ENCODE peak calls at places on chromosome 10, in five cellular contexts. E, Z, K, L and M are unnamed samples.

GRCh38 chr10:101330236-101331225 is 23.4 kb upstream of the BTRC start:
- DNase-seq in Z (no peak), K (no peak), E (no peak), L (peak; percentile 66), M (no peak)

GRCh38 chr10:49605177-49605938 is 4.8 kb upstream of the SLC18A3 start:
- DNase-seq in Z (no peak), E (no peak), L (no peak), K (no peak), M (peak; percentile 78)

GRCh38 chr10:11002485-11002884 is 15.2 kb upstream of the CELF2 start:
- DNase-seq in Z (no peak), L (no peak), K (no peak), E (no peak), M (no peak)

GRCh38 chr10:20157314-20157713 is 341.1 kb downstream of the PLXDC2 start:
- DNase-seq in L (peak; percentile 25), Z (no peak), E (peak; percentile 15), K (no peak), M (no peak)

GRCh38 chr10:69710008-69710905 is 80.2 kb downstream of the FAM241B start:
- DNase-seq in E (no peak), K (no peak), Z (no peak), L (no peak), M (no peak)

GRCh38 chr10:79948976-79949722 is at the start of gene SFTPD:
- DNase-seq in L (peak; percentile 23), K (no peak), E (peak; percentile 78), Z (no peak), M (no peak)

GRCh38 chr10:30357075-30357801 is 8.2 kb upstream of the MTPAP start:
- DNase-seq in L (no peak), K (no peak), E (no peak), Z (no peak), M (no peak)

GRCh38 chr10:104581884-104582603 is 59.0 kb upstream of the SORCS3 start:
- DNase-seq in L (peak; percentile 30), K (no peak), E (no peak), Z (no peak), M (no peak)

GRCh38 chr10:105834261-105835059 is 1193.4 kb downstream of the SORCS3 start:
- DNase-seq in K (no peak), L (no peak), Z (no peak), E (no peak), M (no peak)

GRCh38 chr10:122703483-122704448 is 4.1 kb upstream of the C10orf120 start:
- DNase-seq in Z (peak; percentile 47), L (peak; percentile 74), E (peak; percentile 80), K (peak; percentile 46), M (peak; percentile 70)

GRCh38 chr10:11986593-11987216 is 55.9 kb downstream of the UPF2 start:
- DNase-seq in L (peak; percentile 90), E (peak; percentile 89), K (peak; percentile 69), Z (peak; percentile 79), M (peak; percentile 69)

GRCh38 chr10:52368725-52369124 is 54.6 kb downstream of the DKK1 start:
- DNase-seq in K (no peak), L (no peak), Z (no peak), E (peak; percentile 23), M (no peak)
- H3K4me1 ChIP-seq in K (no peaks in the 10 kb centered on the region), L (no peaks in the 10 kb centered on the region), Z (no peaks in the 10 kb centered on the region), E (no peaks in the 10 kb centered on the region), M (no peaks in the 10 kb centered on the region)

DNA sequence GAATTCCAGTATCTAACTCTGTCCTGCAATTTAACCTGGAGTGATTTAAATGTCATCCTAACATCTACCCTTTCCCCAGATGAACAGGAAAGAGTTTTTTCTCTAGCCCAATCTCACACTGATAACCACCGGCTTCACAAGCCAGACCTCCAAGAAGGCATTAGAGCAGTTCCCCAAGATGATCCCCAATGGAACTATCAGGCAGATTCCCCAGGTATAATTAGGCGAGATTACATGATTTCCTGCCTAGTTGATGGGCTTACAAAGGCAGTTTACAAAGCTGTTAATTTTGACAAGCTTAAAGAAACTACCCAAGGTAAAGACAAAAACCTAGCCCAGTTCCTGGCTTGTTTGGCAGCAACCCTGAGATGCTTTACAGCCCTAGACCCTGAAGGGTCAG is 14.1 kb upstream of the NT5C2 start:
- DNase-seq in K (no peak), Z (no peak), E (peak; percentile 93), L (no peak), M (no peak)
- H3K4me1 ChIP-seq in K (peaks cover 2% of the 10 kb centered on the region), Z (peaks cover 3% of the 10 kb centered on the region), E (peaks cover 7% of the 10 kb centered on the region), L (no peaks in the 10 kb centered on the region), M (peaks cover 12% of the 10 kb centered on the region)

GRCh38 chr10:75658496-75658895 is 227.1 kb downstream of the LRMDA start:
- DNase-seq in K (no peak), Z (no peak), L (no peak), E (no peak), M (no peak)

GRCh38 chr10:75658036-75658435 is 226.6 kb downstream of the LRMDA start:
- DNase-seq in E (no peak), Z (no peak), L (no peak), K (no peak), M (no peak)

GRCh38 chr10:75658915-75659314 is 227.5 kb downstream of the LRMDA start:
- DNase-seq in K (no peak), Z (no peak), E (no peak), L (no peak), M (no peak)

GRCh38 chr10:75655791-75656451 is 224.5 kb downstream of the LRMDA start:
- DNase-seq in L (peak; percentile 72), K (no peak), Z (no peak), E (no peak), M (peak; percentile 78)

GRCh38 chr10:75657351-75657750 is 225.9 kb downstream of the LRMDA start:
- DNase-seq in L (no peak), Z (no peak), E (no peak), K (no peak), M (no peak)
- H3K4me1 ChIP-seq in L (peaks cover 5% of the 10 kb centered on the region), Z (no peaks in the 10 kb centered on the region), E (no peaks in the 10 kb centered on the region), K (no peaks in the 10 kb centered on the region), M (peaks cover 23% of the 10 kb centered on the region)

GRCh38 chr10:5594271-5595036 is 69.7 kb downstream of the CALML3 start:
- DNase-seq in K (no peak), L (peak; percentile 44), E (no peak), Z (no peak), M (no peak)

GRCh38 chr10:5598085-5598690 is 68.2 kb downstream of the ASB13 start:
- DNase-seq in E (no peak), L (no peak), K (no peak), Z (no peak), M (no peak)

GRCh38 chr10:5596611-5597341 is 69.6 kb downstream of the ASB13 start:
- DNase-seq in E (no peak), K (no peak), Z (no peak), L (no peak), M (no peak)

GRCh38 chr10:5595095-5595494 is 70.3 kb downstream of the CALML3 start:
- DNase-seq in Z (no peak), K (no peak), L (no peak), E (no peak), M (no peak)

GRCh38 chr10:5595591-5596590 is 70.5 kb downstream of the ASB13 start:
- DNase-seq in K (no peak), E (peak; percentile 62), L (peak; percentile 71), Z (peak; percentile 21), M (no peak)
- H3K4me1 ChIP-seq in K (peaks cover 10% of the 10 kb centered on the region), E (no peaks in the 10 kb centered on the region), L (peaks cover 28% of the 10 kb centered on the region), Z (peaks cover 5% of the 10 kb centered on the region), M (peaks cover 8% of the 10 kb centered on the region)

DNA sequence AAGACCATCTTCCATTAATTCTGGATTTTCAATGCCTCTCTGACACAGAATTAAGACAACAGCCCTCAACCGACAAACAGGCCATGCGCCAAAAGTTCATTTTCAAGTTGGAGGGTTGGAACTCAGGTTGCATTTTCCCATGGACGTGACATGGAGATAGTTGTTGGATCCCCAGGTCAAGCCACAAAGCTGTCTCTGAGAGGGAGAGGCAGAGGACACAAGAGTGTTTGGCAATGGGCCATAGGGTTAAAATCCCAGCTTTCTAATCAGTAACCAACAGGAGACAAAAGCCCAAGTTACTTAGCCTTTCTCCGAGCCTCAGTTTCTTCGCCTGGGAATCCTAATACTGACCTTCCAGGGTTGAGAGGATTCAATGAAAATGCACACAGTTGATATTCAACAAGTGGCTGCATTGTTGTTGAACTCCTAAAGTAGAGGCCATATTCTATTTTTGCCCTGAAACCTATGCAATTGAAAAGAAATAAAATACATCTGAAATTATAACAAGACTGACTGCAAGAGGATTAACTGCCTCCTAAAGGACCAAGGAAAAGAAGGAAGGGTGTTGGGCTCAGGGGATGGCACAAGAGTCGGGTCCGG is 44.3 kb downstream of the SORBS1 start:
- DNase-seq in K (no peak), Z (no peak), L (no peak), E (no peak), M (no peak)
- H3K4me1 ChIP-seq in K (no peaks in the 10 kb centered on the region), Z (no peaks in the 10 kb centered on the region), L (peaks cover 18% of the 10 kb centered on the region), E (peaks cover 3% of the 10 kb centered on the region), M (peaks cover 12% of the 10 kb centered on the region)

GRCh38 chr10:43825984-43826383 is 177.3 kb upstream of the ZNF32 start:
- DNase-seq in Z (no peak), L (no peak), K (no peak), E (no peak), M (no peak)
- H3K4me1 ChIP-seq in Z (no peaks in the 10 kb centered on the region), L (no peaks in the 10 kb centered on the region), K (no peaks in the 10 kb centered on the region), E (no peaks in the 10 kb centered on the region), M (peaks cover 22% of the 10 kb centered on the region)

DNA sequence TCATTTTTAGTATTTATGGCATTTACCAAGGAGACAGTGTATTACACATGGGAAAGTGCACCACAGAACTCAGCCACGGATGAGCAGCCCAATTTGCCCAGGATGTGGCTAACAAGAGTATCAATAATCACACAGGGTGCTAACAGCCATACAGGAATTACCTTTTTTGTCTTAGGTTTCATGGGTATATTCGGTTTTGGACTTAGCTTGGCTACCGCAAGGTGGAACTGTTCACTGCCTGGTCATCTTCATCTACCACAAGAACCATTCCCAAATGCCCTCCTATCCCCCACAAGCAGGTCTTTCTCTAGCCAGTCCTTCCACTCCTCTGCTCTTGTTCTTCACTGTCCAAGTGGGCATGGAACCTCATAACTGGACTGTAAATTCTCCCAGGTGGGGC is 6.0 kb downstream of the PDLIM1 start:
- DNase-seq in L (no peak), E (no peak), K (no peak), Z (no peak), M (no peak)
- H3K4me1 ChIP-seq in L (peaks cover 29% of the 10 kb centered on the region), E (peaks cover 12% of the 10 kb centered on the region), K (peaks cover 4% of the 10 kb centered on the region), Z (peaks cover 9% of the 10 kb centered on the region), M (no peaks in the 10 kb centered on the region)

GRCh38 chr10:44963772-44964633 is 4.4 kb downstream of the RASSF4 start:
- DNase-seq in K (no peak), Z (no peak), E (no peak), L (no peak), M (peak; percentile 34)

GRCh38 chr10:44961231-44961571 is 1.6 kb downstream of the RASSF4 start:
- DNase-seq in L (no peak), E (no peak), K (no peak), Z (no peak), M (peak; percentile 11)

GRCh38 chr10:44961931-44962750 is 2.5 kb downstream of the RASSF4 start:
- DNase-seq in L (no peak), E (no peak), Z (no peak), K (no peak), M (no peak)

GRCh38 chr10:44965104-44965503 is 5.5 kb downstream of the RASSF4 start:
- DNase-seq in K (no peak), L (no peak), Z (no peak), E (no peak), M (no peak)

GRCh38 chr10:44962870-44963738 is 3.5 kb downstream of the RASSF4 start:
- DNase-seq in K (no peak), Z (no peak), E (peak; percentile 44), L (no peak), M (peak; percentile 16)
- H3K4me1 ChIP-seq in K (peaks cover 9% of the 10 kb centered on the region), Z (peaks cover 3% of the 10 kb centered on the region), E (peaks cover 6% of the 10 kb centered on the region), L (peaks cover 73% of the 10 kb centered on the region), M (peaks cover 57% of the 10 kb centered on the region)

GRCh38 chr10:99556225-99556523 is 23.4 kb downstream of the NKX2-3 start:
- DNase-seq in E (no peak), K (no peak), Z (no peak), L (no peak), M (no peak)
- H3K4me1 ChIP-seq in E (peaks cover 4% of the 10 kb centered on the region), K (peaks cover 4% of the 10 kb centered on the region), Z (no peaks in the 10 kb centered on the region), L (peaks cover 30% of the 10 kb centered on the region), M (no peaks in the 10 kb centered on the region)